ENCODE peak calls at places on chromosome 10, in four cellular contexts. One of them, this sample, is unnamed.

GRCh38 chr10:73889014-73889413 is 14.7 kb upstream of the CAMK2G start:
- DNase-seq in A549: peak; percentile 55
- DNase-seq in endothelial cell of umbilical vein: no peak
- DNase-seq in GM12878: no peak
- DNase-seq in this sample: peak; percentile 94

GRCh38 chr10:481636-482035 is 207.8 kb downstream of the DIP2C start:
- DNase-seq in A549: no peak
- DNase-seq in endothelial cell of umbilical vein: no peak
- DNase-seq in GM12878: no peak
- DNase-seq in this sample: no peak

GRCh38 chr10:71217266-71218045 is 5.1 kb downstream of the UNC5B start:
- DNase-seq in A549: no peak
- DNase-seq in endothelial cell of umbilical vein: no peak
- DNase-seq in GM12878: no peak
- DNase-seq in this sample: no peak

GRCh38 chr10:113108180-113108835 is 158.3 kb downstream of the TCF7L2 start:
- DNase-seq in A549: peak; percentile 55
- DNase-seq in endothelial cell of umbilical vein: no peak
- DNase-seq in GM12878: no peak
- DNase-seq in this sample: peak; percentile 46

GRCh38 chr10:80468002-80468401 is 13.9 kb downstream of the TSPAN14 start:
- DNase-seq in A549: no peak
- DNase-seq in endothelial cell of umbilical vein: peak; percentile 90
- DNase-seq in GM12878: no peak
- DNase-seq in this sample: peak; percentile 71

GRCh38 chr10:97250952-97251351 is 41.5 kb downstream of the ARHGAP19 start:
- DNase-seq in A549: no peak
- DNase-seq in endothelial cell of umbilical vein: no peak
- DNase-seq in GM12878: no peak
- DNase-seq in this sample: no peak

GRCh38 chr10:113015201-113015600 is 65.2 kb downstream of the TCF7L2 start:
- DNase-seq in A549: no peak
- DNase-seq in endothelial cell of umbilical vein: no peak
- DNase-seq in GM12878: no peak
- DNase-seq in this sample: no peak

GRCh38 chr10:62528441-62528840 is 154.3 kb downstream of the ZNF365 start:
- DNase-seq in A549: no peak
- DNase-seq in endothelial cell of umbilical vein: no peak
- DNase-seq in GM12878: peak; percentile 79
- DNase-seq in this sample: peak; percentile 77

GRCh38 chr10:25744574-25744973 is 189.5 kb upstream of the MYO3A start:
- DNase-seq in A549: no peak
- DNase-seq in endothelial cell of umbilical vein: no peak
- DNase-seq in GM12878: no peak
- DNase-seq in this sample: no peak

GRCh38 chr10:118970770-118971169 is 58.7 kb upstream of the NANOS1 start:
- DNase-seq in A549: no peak
- DNase-seq in endothelial cell of umbilical vein: no peak
- DNase-seq in GM12878: no peak
- DNase-seq in this sample: no peak

GRCh38 chr10:79102056-79102874 is 33.5 kb downstream of the ZMIZ1 start:
- DNase-seq in A549: no peak
- DNase-seq in endothelial cell of umbilical vein: peak; percentile 35
- DNase-seq in GM12878: no peak
- DNase-seq in this sample: no peak

GRCh38 chr10:784377-784758 is 94.9 kb upstream of the DIP2C start:
- DNase-seq in A549: no peak
- DNase-seq in endothelial cell of umbilical vein: no peak
- DNase-seq in GM12878: no peak
- DNase-seq in this sample: no peak

GRCh38 chr10:86942441-86943315 is 14.7 kb downstream of the MMRN2 start:
- DNase-seq in A549: no peak
- DNase-seq in endothelial cell of umbilical vein: no peak
- DNase-seq in GM12878: no peak
- DNase-seq in this sample: no peak

GRCh38 chr10:97596101-97597055 is 6.9 kb downstream of the C10orf62 start:
- DNase-seq in A549: peak; percentile 73
- DNase-seq in endothelial cell of umbilical vein: peak; percentile 98
- DNase-seq in GM12878: no peak
- DNase-seq in this sample: no peak

GRCh38 chr10:96767611-96768010 is 47.3 kb upstream of the PIK3AP1 start:
- DNase-seq in A549: no peak
- DNase-seq in endothelial cell of umbilical vein: peak; percentile 19
- DNase-seq in GM12878: no peak
- DNase-seq in this sample: no peak

GRCh38 chr10:378930-379704 is 243.9 kb downstream of the ZMYND11 start:
- DNase-seq in A549: no peak
- DNase-seq in endothelial cell of umbilical vein: no peak
- DNase-seq in GM12878: no peak
- DNase-seq in this sample: no peak

GRCh38 chr10:34727595-34728033 is 87.5 kb downstream of the PARD3 start:
- DNase-seq in A549: no peak
- DNase-seq in endothelial cell of umbilical vein: no peak
- DNase-seq in GM12878: no peak
- DNase-seq in this sample: no peak

GRCh38 chr10:7301039-7301768 is 109.6 kb downstream of the SFMBT2 start:
- DNase-seq in A549: peak; percentile 66
- DNase-seq in endothelial cell of umbilical vein: no peak
- DNase-seq in GM12878: no peak
- DNase-seq in this sample: no peak

GRCh38 chr10:43377393-43377883 is 6.0 kb downstream of the FXYD4 start:
- DNase-seq in A549: no peak
- DNase-seq in endothelial cell of umbilical vein: no peak
- DNase-seq in GM12878: no peak
- DNase-seq in this sample: no peak

GRCh38 chr10:28393956-28394568 is 91.2 kb upstream of the MPP7 start:
- DNase-seq in A549: peak; percentile 73
- DNase-seq in endothelial cell of umbilical vein: peak; percentile 49
- DNase-seq in GM12878: no peak
- DNase-seq in this sample: peak; percentile 58
- TF ChIP-seq POLR2A in A549: no peak
- TF ChIP-seq POLR2A in endothelial cell of umbilical vein: no peak
- TF ChIP-seq POLR2A in GM12878: no peak
- TF ChIP-seq POLR2A in this sample: no peak

DNA sequence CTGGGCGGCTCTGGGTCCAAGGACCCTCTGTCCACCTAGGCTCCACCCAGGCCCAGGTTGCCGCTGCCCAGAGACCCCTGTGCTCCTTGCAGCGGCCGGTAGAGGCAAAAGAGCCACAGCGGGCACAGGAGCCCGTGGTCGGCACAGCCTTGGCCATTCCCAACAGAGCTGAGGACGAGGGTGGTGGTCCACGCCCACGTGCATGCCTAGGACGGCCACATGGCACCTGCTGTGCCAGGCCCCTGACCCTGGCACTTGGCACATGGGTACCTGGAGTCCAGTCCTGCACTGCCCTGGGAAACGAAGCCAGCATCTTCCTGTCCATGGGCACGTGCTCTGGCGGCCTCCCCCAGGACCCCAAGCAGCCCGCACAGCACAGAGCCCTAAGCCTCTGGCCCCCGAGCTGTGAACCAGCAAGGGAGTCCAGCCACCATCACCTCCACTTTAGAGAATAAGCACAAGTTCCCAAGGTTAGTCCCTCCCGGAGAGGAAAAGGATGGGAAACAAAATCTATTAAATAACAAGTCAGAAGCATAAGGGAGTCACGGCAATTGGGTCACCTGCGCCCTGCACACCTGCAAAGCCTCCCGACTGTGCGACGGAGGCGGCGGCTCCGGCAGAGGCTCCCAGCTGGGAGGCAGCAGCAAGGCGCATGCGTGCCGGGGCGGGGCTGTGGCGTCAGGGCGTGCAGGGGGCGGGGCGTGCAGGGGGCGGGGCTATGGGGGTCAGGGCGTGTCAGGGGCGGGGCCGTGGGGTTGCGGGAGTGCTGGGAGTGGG is 59.1 kb downstream of the STK32C start:
- DNase-seq in A549: peak; percentile 67
- DNase-seq in endothelial cell of umbilical vein: peak; percentile 15
- DNase-seq in GM12878: no peak
- DNase-seq in this sample: no peak
- TF ChIP-seq MYC in A549: no peak
- TF ChIP-seq MYC in endothelial cell of umbilical vein: no peak
- TF ChIP-seq MYC in GM12878: no peak
- TF ChIP-seq MYC in this sample: no peak

GRCh38 chr10:30619966-30620365 is 9.6 kb downstream of the LYZL2 start:
- DNase-seq in A549: no peak
- DNase-seq in endothelial cell of umbilical vein: no peak
- DNase-seq in GM12878: no peak
- DNase-seq in this sample: no peak

DNA sequence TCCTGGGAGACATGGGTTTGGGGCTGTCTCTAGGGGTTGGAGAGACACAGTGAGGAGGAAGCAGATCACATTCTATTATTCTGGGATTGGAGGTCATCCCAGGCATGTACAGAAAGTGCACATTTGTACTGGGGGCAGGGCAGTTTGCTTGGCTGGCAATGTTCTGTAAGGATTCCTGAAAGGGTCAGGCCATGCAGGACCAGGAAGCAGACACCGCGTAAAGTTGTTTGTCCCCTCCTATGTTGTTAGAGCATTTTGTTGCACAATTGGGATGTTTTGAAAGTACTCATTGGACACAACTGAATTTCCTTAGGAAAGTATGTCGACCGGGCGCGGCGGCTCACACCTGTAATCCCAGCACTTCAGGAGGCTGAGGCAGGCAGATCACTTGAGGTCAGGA is 12.5 kb downstream of the LYZL2 start:
- DNase-seq in A549: peak; percentile 66
- DNase-seq in endothelial cell of umbilical vein: no peak
- DNase-seq in GM12878: no peak
- DNase-seq in this sample: no peak
- TF ChIP-seq POLR2A in A549: no peak
- TF ChIP-seq POLR2A in endothelial cell of umbilical vein: no peak
- TF ChIP-seq POLR2A in GM12878: no peak
- TF ChIP-seq POLR2A in this sample: no peak

GRCh38 chr10:58268454-58268945 is 462 bp upstream of the CISD1 start:
- DNase-seq in A549: no peak
- DNase-seq in endothelial cell of umbilical vein: no peak
- DNase-seq in GM12878: no peak
- DNase-seq in this sample: no peak
- TF ChIP-seq MYC in A549: no peak
- TF ChIP-seq MYC in endothelial cell of umbilical vein: no peak
- TF ChIP-seq MYC in GM12878: no peak
- TF ChIP-seq MYC in this sample: no peak

This sample was measured in NB4.